ENCODE peak calls at places on chromosome 6, in five cellular contexts. X is skeletal muscle cell, Q is T-cell, T is mesendoderm, E is endothelial cell of umbilical vein. K is an unnamed sample.

GRCh38 chr6:26521485-26522391 is 16.4 kb upstream of the HMGN4 start:
- DNase-seq in X (no peak), Q (peak), T (peak), E (peak), K (peak)

GRCh38 chr6:90296346-90297123 is at the start of gene BACH2:
- DNase-seq in X (peak), Q (peak), T (peak), E (peak), K (peak)

GRCh38 chr6:68709091-68709490 is 74.0 kb downstream of the ADGRB3 start:
- DNase-seq in X (no peak), Q (no peak), T (no peak), E (no peak), K (no peak)

GRCh38 chr6:81331526-81331925 is 421.0 kb downstream of the TENT5A start:
- DNase-seq in X (no peak), Q (no peak), T (no peak), E (no peak), K (no peak)

GRCh38 chr6:12313992-12314589 is 23.9 kb downstream of the EDN1 start:
- DNase-seq in X (peak), Q (no peak), T (no peak), E (peak), K (no peak)

GRCh38 chr6:3287308-3287707 is 28.6 kb downstream of the PSMG4 start:
- DNase-seq in X (no peak), Q (no peak), T (no peak), E (no peak), K (no peak)

GRCh38 chr6:166259296-166259977 is 48.8 kb downstream of the PRR18 start:
- DNase-seq in X (no peak), Q (no peak), T (no peak), E (no peak), K (no peak)

GRCh38 chr6:35181933-35182612 is 31.7 kb upstream of the SCUBE3 start:
- DNase-seq in X (peak), Q (no peak), T (peak), E (peak), K (no peak)

GRCh38 chr6:159079367-159079766 is 34.6 kb upstream of the TAGAP start:
- DNase-seq in X (no peak), Q (no peak), T (no peak), E (no peak), K (no peak)

GRCh38 chr6:78465042-78465634 is 402.2 kb upstream of the IRAK1BP1 start:
- DNase-seq in X (no peak), Q (no peak), T (no peak), E (no peak), K (no peak)

GRCh38 chr6:4516206-4516605 is 260.0 kb upstream of the CDYL start:
- DNase-seq in X (no peak), Q (no peak), T (no peak), E (no peak), K (no peak)

GRCh38 chr6:137904822-137905617 is 38.0 kb downstream of the TNFAIP3 start:
- DNase-seq in X (no peak), Q (no peak), T (no peak), E (peak), K (peak)

GRCh38 chr6:157246048-157246630 is 77.2 kb downstream of the TMEM242 start:
- DNase-seq in X (peak), Q (no peak), T (no peak), E (no peak), K (no peak)

GRCh38 chr6:28775052-28775376 is 148.8 kb downstream of the TRIM27 start:
- DNase-seq in X (no peak), Q (no peak), T (no peak), E (no peak), K (no peak)

GRCh38 chr6:125939026-125939425 is 17.5 kb upstream of the HINT3 start:
- DNase-seq in X (no peak), Q (no peak), T (no peak), E (peak), K (no peak)

GRCh38 chr6:53133961-53134360 is 14.7 kb downstream of the GCM1 start:
- DNase-seq in X (no peak), Q (no peak), T (no peak), E (no peak), K (no peak)

GRCh38 chr6:170091000-170091638 is 199.8 kb downstream of the DLL1 start:
- DNase-seq in X (no peak), Q (no peak), T (peak), E (no peak), K (no peak)

GRCh38 chr6:12490904-12491571 is 200.9 kb downstream of the EDN1 start:
- DNase-seq in X (peak), Q (no peak), T (no peak), E (peak), K (no peak)

GRCh38 chr6:42451595-42452170 is at the start of gene TRERF1:
- DNase-seq in X (peak), Q (peak), T (peak), E (peak), K (peak)

GRCh38 chr6:82246802-82247633 is 526 bp downstream of the IBTK start:
- DNase-seq in X (no peak), Q (no peak), T (peak), E (peak), K (no peak)

GRCh38 chr6:49205526-49205925 is 257.5 kb downstream of the MMUT start:
- DNase-seq in X (no peak), Q (no peak), T (no peak), E (no peak), K (no peak)

GRCh38 chr6:17574871-17575560 is 25.1 kb upstream of the FAM8A1 start:
- DNase-seq in X (peak), Q (no peak), T (no peak), E (no peak), K (no peak)

GRCh38 chr6:44858998-44859397 is 469.1 kb upstream of the RUNX2 start:
- DNase-seq in X (no peak), Q (no peak), T (no peak), E (no peak), K (no peak)

GRCh38 chr6:110495949-110496348 is 19.5 kb upstream of the SLC22A16 start:
- DNase-seq in X (no peak), Q (no peak), T (peak), E (no peak), K (no peak)

GRCh38 chr6:118313762-118314161 is 234.3 kb upstream of the PLN start:
- DNase-seq in X (no peak), Q (no peak), T (no peak), E (no peak), K (no peak)

GRCh38 chr6:148518371-148519156 is 175.9 kb downstream of the SASH1 start:
- DNase-seq in X (no peak), Q (no peak), T (no peak), E (no peak), K (no peak)

K was measured in CD8-positive, alpha-beta T cell.